ENCODE peak calls at places on chromosomes 4 and X, in ten cellular contexts. One of them, this sample, is unnamed. For H3K4me1, the result is how much of the 10 kb centered on the place peaks cover.

GRCh38 chrX:39848243-39848642 is 249.5 kb downstream of the BCOR start:
- DNase-seq in heart left ventricle: no peak
- DNase-seq in transverse colon: no peak
- DNase-seq in IMR-90: peak
- DNase-seq in HCT116: no peak
- DNase-seq in body of pancreas: peak
- DNase-seq in A549: no peak
- DNase-seq in suprapubic skin: no peak
- DNase-seq in endothelial cell of umbilical vein: peak
- DNase-seq in tibial nerve: no peak
- DNase-seq in this sample: peak

GRCh38 chr4:110196206-110196870 is 2.1 kb downstream of the ELOVL6 start:
- DNase-seq in heart left ventricle: peak
- DNase-seq in suprapubic skin: no peak
- DNase-seq in tibial nerve: no peak
- DNase-seq in IMR-90: peak
- DNase-seq in endothelial cell of umbilical vein: peak
- DNase-seq in A549: peak
- DNase-seq in body of pancreas: peak
- DNase-seq in HCT116: no peak
- DNase-seq in transverse colon: peak
- DNase-seq in this sample: peak

GRCh38 chr4:4714330-4714729 is 145.1 kb upstream of the MSX1 start:
- DNase-seq in A549: no peak
- DNase-seq in HCT116: no peak
- DNase-seq in body of pancreas: no peak
- DNase-seq in suprapubic skin: no peak
- DNase-seq in IMR-90: peak
- DNase-seq in endothelial cell of umbilical vein: no peak
- DNase-seq in transverse colon: no peak
- DNase-seq in tibial nerve: no peak
- DNase-seq in heart left ventricle: no peak
- DNase-seq in this sample: no peak

GRCh38 chr4:162852642-162853041 is 314.0 kb downstream of the NAF1 start:
- DNase-seq in body of pancreas: no peak
- DNase-seq in HCT116: no peak
- DNase-seq in heart left ventricle: no peak
- DNase-seq in A549: no peak
- DNase-seq in IMR-90: no peak
- DNase-seq in tibial nerve: no peak
- DNase-seq in endothelial cell of umbilical vein: no peak
- DNase-seq in transverse colon: no peak
- DNase-seq in suprapubic skin: no peak
- DNase-seq in this sample: no peak

GRCh38 chr4:184268574-184269160 is 51.0 kb upstream of the ENPP6 start:
- DNase-seq in tibial nerve: no peak
- DNase-seq in HCT116: no peak
- DNase-seq in body of pancreas: no peak
- DNase-seq in IMR-90: no peak
- DNase-seq in suprapubic skin: no peak
- DNase-seq in endothelial cell of umbilical vein: peak
- DNase-seq in heart left ventricle: no peak
- DNase-seq in A549: no peak
- DNase-seq in transverse colon: no peak
- DNase-seq in this sample: peak

GRCh38 chrX:63751481-63751880 is 33.5 kb downstream of the ARHGEF9 start:
- DNase-seq in body of pancreas: no peak
- DNase-seq in heart left ventricle: no peak
- DNase-seq in transverse colon: no peak
- DNase-seq in IMR-90: no peak
- DNase-seq in HCT116: no peak
- DNase-seq in suprapubic skin: no peak
- DNase-seq in A549: no peak
- DNase-seq in endothelial cell of umbilical vein: no peak
- DNase-seq in tibial nerve: no peak
- DNase-seq in this sample: no peak

GRCh38 chr4:31545755-31546154 is 825.6 kb downstream of the PCDH7 start:
- DNase-seq in suprapubic skin: no peak
- DNase-seq in heart left ventricle: no peak
- DNase-seq in tibial nerve: no peak
- DNase-seq in A549: no peak
- DNase-seq in IMR-90: no peak
- DNase-seq in body of pancreas: no peak
- DNase-seq in transverse colon: no peak
- DNase-seq in HCT116: no peak
- DNase-seq in endothelial cell of umbilical vein: no peak
- DNase-seq in this sample: no peak

GRCh38 chr4:48538358-48538757 is 48.3 kb downstream of the ZAR1 start:
- DNase-seq in A549: no peak
- DNase-seq in endothelial cell of umbilical vein: peak
- DNase-seq in IMR-90: no peak
- DNase-seq in suprapubic skin: no peak
- DNase-seq in body of pancreas: no peak
- DNase-seq in transverse colon: no peak
- DNase-seq in tibial nerve: no peak
- DNase-seq in heart left ventricle: no peak
- DNase-seq in HCT116: no peak
- DNase-seq in this sample: no peak

GRCh38 chr4:72209600-72209999 is 177.8 kb downstream of the NPFFR2 start:
- DNase-seq in body of pancreas: no peak
- DNase-seq in A549: no peak
- DNase-seq in transverse colon: no peak
- DNase-seq in IMR-90: no peak
- DNase-seq in endothelial cell of umbilical vein: no peak
- DNase-seq in suprapubic skin: no peak
- DNase-seq in HCT116: no peak
- DNase-seq in tibial nerve: no peak
- DNase-seq in heart left ventricle: no peak
- DNase-seq in this sample: no peak

GRCh38 chr4:38060829-38061431 is 100.7 kb downstream of the PTTG2 start:
- DNase-seq in IMR-90: peak
- DNase-seq in suprapubic skin: no peak
- DNase-seq in transverse colon: no peak
- DNase-seq in body of pancreas: no peak
- DNase-seq in tibial nerve: no peak
- DNase-seq in heart left ventricle: no peak
- DNase-seq in A549: no peak
- DNase-seq in endothelial cell of umbilical vein: peak
- DNase-seq in HCT116: no peak
- DNase-seq in this sample: no peak

GRCh38 chrX:56800801-56801200 is 71.8 kb downstream of the NBDY start:
- DNase-seq in endothelial cell of umbilical vein: no peak
- DNase-seq in HCT116: no peak
- DNase-seq in suprapubic skin: no peak
- DNase-seq in heart left ventricle: no peak
- DNase-seq in A549: no peak
- DNase-seq in body of pancreas: no peak
- DNase-seq in transverse colon: peak
- DNase-seq in tibial nerve: no peak
- DNase-seq in IMR-90: no peak
- DNase-seq in this sample: no peak

DNA sequence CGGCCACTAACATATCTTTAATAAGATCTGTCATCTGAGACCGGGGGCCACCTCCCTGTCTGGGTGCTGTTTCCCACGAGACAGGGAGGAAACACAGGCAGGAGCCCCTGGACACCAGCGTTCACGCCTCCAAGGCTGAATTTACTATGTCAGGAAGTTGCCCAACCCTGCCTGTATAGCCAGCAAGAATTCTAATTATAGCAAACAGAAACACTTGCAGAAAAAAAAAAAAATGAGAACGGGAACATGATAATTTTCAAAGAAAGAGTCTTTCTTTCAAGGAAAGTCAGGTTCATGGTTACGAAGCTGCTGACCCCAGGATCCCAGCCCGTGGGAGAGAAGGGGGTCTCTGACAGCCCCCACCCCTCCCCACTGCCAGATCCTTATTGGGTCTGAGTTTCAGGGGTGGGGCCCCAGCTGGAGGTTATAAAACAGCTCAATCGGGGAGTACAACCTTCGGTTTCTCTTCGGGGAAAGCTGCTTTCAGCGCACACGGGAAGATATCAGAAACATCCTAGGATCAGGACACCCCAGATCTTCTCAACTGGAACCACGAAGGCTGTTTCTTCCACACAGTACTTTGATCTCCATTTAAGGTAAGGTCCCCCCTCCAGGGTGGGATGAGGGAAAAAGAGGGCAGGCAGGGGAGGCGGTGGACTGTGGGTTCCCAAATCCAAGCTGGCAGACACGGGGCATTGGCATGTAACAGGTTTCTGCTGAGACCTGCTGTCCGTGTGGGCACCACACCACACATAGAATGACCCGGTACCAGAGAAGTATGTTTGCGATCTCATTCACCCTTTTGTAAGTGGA is at the start of gene IL3RA:
- DNase-seq in endothelial cell of umbilical vein: peak
- DNase-seq in IMR-90: no peak
- DNase-seq in suprapubic skin: no peak
- DNase-seq in transverse colon: peak
- DNase-seq in body of pancreas: peak
- DNase-seq in A549: no peak
- DNase-seq in HCT116: no peak
- DNase-seq in tibial nerve: no peak
- DNase-seq in heart left ventricle: peak
- DNase-seq in this sample: peak
- TF ChIP-seq POLR2A in endothelial cell of umbilical vein: no peak
- TF ChIP-seq POLR2A in IMR-90: no peak
- TF ChIP-seq POLR2A in suprapubic skin: no peak
- TF ChIP-seq POLR2A in transverse colon: no peak
- TF ChIP-seq POLR2A in body of pancreas: no peak
- TF ChIP-seq POLR2A in A549: no peak
- TF ChIP-seq POLR2A in HCT116: no peak
- TF ChIP-seq POLR2A in tibial nerve: no peak
- TF ChIP-seq POLR2A in heart left ventricle: no peak
- TF ChIP-seq POLR2A in this sample: no peak

GRCh38 chrX:19725545-19726102 is 161.8 kb downstream of the SH3KBP1 start:
- DNase-seq in IMR-90: peak
- DNase-seq in heart left ventricle: no peak
- DNase-seq in HCT116: no peak
- DNase-seq in transverse colon: no peak
- DNase-seq in suprapubic skin: no peak
- DNase-seq in body of pancreas: no peak
- DNase-seq in A549: no peak
- DNase-seq in endothelial cell of umbilical vein: no peak
- DNase-seq in tibial nerve: no peak
- DNase-seq in this sample: no peak

GRCh38 chrX:19729761-19730160 is 157.6 kb downstream of the SH3KBP1 start:
- DNase-seq in body of pancreas: no peak
- DNase-seq in transverse colon: no peak
- DNase-seq in endothelial cell of umbilical vein: no peak
- DNase-seq in tibial nerve: no peak
- DNase-seq in HCT116: no peak
- DNase-seq in suprapubic skin: no peak
- DNase-seq in IMR-90: no peak
- DNase-seq in A549: no peak
- DNase-seq in heart left ventricle: no peak
- DNase-seq in this sample: no peak

GRCh38 chrX:19728915-19729314 is 158.5 kb downstream of the SH3KBP1 start:
- DNase-seq in suprapubic skin: no peak
- DNase-seq in body of pancreas: no peak
- DNase-seq in endothelial cell of umbilical vein: no peak
- DNase-seq in IMR-90: no peak
- DNase-seq in A549: no peak
- DNase-seq in heart left ventricle: no peak
- DNase-seq in tibial nerve: no peak
- DNase-seq in HCT116: no peak
- DNase-seq in transverse colon: no peak
- DNase-seq in this sample: no peak

GRCh38 chrX:19731307-19731706 is 156.1 kb downstream of the SH3KBP1 start:
- DNase-seq in body of pancreas: no peak
- DNase-seq in HCT116: no peak
- DNase-seq in tibial nerve: no peak
- DNase-seq in transverse colon: no peak
- DNase-seq in heart left ventricle: no peak
- DNase-seq in suprapubic skin: no peak
- DNase-seq in A549: no peak
- DNase-seq in endothelial cell of umbilical vein: no peak
- DNase-seq in IMR-90: no peak
- DNase-seq in this sample: no peak

GRCh38 chrX:19728083-19728648 is 159.2 kb downstream of the SH3KBP1 start:
- DNase-seq in suprapubic skin: no peak
- DNase-seq in IMR-90: no peak
- DNase-seq in A549: no peak
- DNase-seq in tibial nerve: no peak
- DNase-seq in heart left ventricle: no peak
- DNase-seq in HCT116: no peak
- DNase-seq in endothelial cell of umbilical vein: no peak
- DNase-seq in transverse colon: no peak
- DNase-seq in body of pancreas: no peak
- DNase-seq in this sample: no peak
- H3K4me1 ChIP-seq in suprapubic skin: under half
- H3K4me1 ChIP-seq in IMR-90: under half
- H3K4me1 ChIP-seq in A549: under half
- H3K4me1 ChIP-seq in tibial nerve: under half
- H3K4me1 ChIP-seq in heart left ventricle: under half
- H3K4me1 ChIP-seq in HCT116: under half
- H3K4me1 ChIP-seq in endothelial cell of umbilical vein: under half
- H3K4me1 ChIP-seq in transverse colon: under half
- H3K4me1 ChIP-seq in body of pancreas: under half
- H3K4me1 ChIP-seq in this sample: under half

DNA sequence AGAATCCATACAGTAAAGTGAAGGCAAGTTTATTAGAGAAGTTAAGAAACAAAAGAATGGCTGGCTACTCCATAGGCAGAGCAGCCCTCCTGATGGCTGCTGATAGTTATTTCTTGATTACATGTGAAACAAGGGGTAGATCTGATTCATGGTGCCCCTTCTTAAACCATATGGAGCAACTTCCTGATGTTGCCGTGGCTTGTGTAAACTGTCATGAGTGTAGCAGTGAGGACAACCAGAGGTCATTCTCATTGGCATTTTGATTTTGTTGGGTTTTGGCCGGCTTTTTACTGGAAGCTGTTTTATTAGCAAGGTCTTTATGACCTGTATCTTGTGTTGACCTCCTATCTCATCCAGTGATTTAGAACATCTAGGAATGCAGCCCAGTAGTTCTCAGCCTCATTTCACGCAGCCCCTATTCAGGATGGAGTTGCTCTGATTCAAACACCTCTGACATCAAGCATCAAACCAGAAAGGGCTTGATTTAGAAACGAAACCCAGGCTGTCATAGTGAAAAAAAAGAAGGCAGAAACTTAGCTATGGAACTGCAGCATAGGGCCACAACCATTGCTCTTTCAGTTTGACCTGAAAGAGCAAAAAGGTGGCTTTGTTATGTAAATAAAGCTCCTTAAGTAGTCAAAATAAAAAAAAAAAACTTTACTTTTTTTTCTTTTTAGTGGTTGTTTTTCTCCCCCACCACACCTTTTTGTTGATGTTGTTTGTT is 37.8 kb downstream of the SPCS3 start:
- DNase-seq in IMR-90: peak
- DNase-seq in suprapubic skin: no peak
- DNase-seq in endothelial cell of umbilical vein: no peak
- DNase-seq in HCT116: no peak
- DNase-seq in A549: no peak
- DNase-seq in tibial nerve: no peak
- DNase-seq in body of pancreas: no peak
- DNase-seq in transverse colon: no peak
- DNase-seq in heart left ventricle: no peak
- DNase-seq in this sample: no peak
- H3K27ac ChIP-seq in IMR-90: no peak
- H3K27ac ChIP-seq in suprapubic skin: no peak
- H3K27ac ChIP-seq in endothelial cell of umbilical vein: no peak
- H3K27ac ChIP-seq in HCT116: no peak
- H3K27ac ChIP-seq in A549: no peak
- H3K27ac ChIP-seq in tibial nerve: no peak
- H3K27ac ChIP-seq in body of pancreas: no peak
- H3K27ac ChIP-seq in transverse colon: no peak
- H3K27ac ChIP-seq in heart left ventricle: no peak
- H3K27ac ChIP-seq in this sample: no peak

GRCh38 chr4:170374770-170375169 is 285.0 kb upstream of the AADAT start:
- DNase-seq in HCT116: peak
- DNase-seq in suprapubic skin: no peak
- DNase-seq in endothelial cell of umbilical vein: no peak
- DNase-seq in body of pancreas: no peak
- DNase-seq in A549: peak
- DNase-seq in transverse colon: peak
- DNase-seq in heart left ventricle: no peak
- DNase-seq in IMR-90: no peak
- DNase-seq in tibial nerve: no peak
- DNase-seq in this sample: no peak
- TF ChIP-seq POLR2A in HCT116: no peak
- TF ChIP-seq POLR2A in suprapubic skin: no peak
- TF ChIP-seq POLR2A in endothelial cell of umbilical vein: no peak
- TF ChIP-seq POLR2A in body of pancreas: no peak
- TF ChIP-seq POLR2A in A549: no peak
- TF ChIP-seq POLR2A in transverse colon: no peak
- TF ChIP-seq POLR2A in heart left ventricle: no peak
- TF ChIP-seq POLR2A in IMR-90: no peak
- TF ChIP-seq POLR2A in tibial nerve: no peak
- TF ChIP-seq POLR2A in this sample: no peak

This sample was measured in adrenal gland.